ENCODE peak calls at places on chromosomes 7 and 10, in ten cellular contexts. P is SK-N-MC; E is mucosa of gallbladder; Q is activated CD4-positive, alpha-beta T cell treated with anti-CD3 and anti-CD28 coated beads for 48 hours; V is iPS-NIHi11; T is GM13977; H is dermis blood vessel endothelial cell; Y is gastrocnemius medialis; W is HT1080; J is stimulated activated CD4-positive, alpha-beta T cell treated with anti-CD3 and anti-CD28 coated beads, Interleukin-4, amount 100 ng/mL, for 48 hours. C is an unnamed sample.

GRCh38 chr7:104848386-104848990 is 165.5 kb upstream of the KMT2E start:
- DNase-seq in T (peak), V (peak), Q (peak), J (peak), P (no peak), Y (no peak), H (peak), W (peak), E (peak), C (peak)

GRCh38 chr7:140260338-140260737 is 83.6 kb upstream of the KDM7A start:
- DNase-seq in E (no peak), Y (no peak), T (no peak), P (no peak), Q (no peak), H (peak), V (no peak), J (no peak), W (no peak), C (no peak)

GRCh38 chr10:51108404-51108803 is 34.1 kb downstream of the PRKG1 start:
- DNase-seq in T (no peak), E (no peak), Q (no peak), Y (no peak), J (no peak), W (no peak), H (no peak), P (no peak), V (no peak), C (peak)

GRCh38 chr10:94002156-94002555 is 8.4 kb downstream of the PLCE1 start:
- DNase-seq in E (no peak), J (no peak), T (no peak), V (no peak), W (no peak), Q (no peak), H (no peak), P (no peak), Y (peak), C (no peak)

GRCh38 chr7:148963583-148964509 is 64.5 kb downstream of the PDIA4 start:
- DNase-seq in Q (no peak), W (no peak), P (no peak), Y (no peak), H (peak), V (no peak), J (no peak), T (no peak), E (no peak), C (peak)

GRCh38 chr7:92108821-92109220 is 25.5 kb downstream of the CYP51A1 start:
- DNase-seq in J (no peak), T (no peak), P (no peak), Y (no peak), Q (no peak), W (no peak), V (no peak), E (no peak), H (no peak), C (no peak)

GRCh38 chr7:22860784-22861482 is 38.3 kb upstream of the TOMM7 start:
- DNase-seq in Q (peak), T (no peak), E (no peak), V (peak), P (no peak), J (no peak), W (no peak), Y (no peak), H (peak), C (peak)

GRCh38 chr7:138746073-138746472 is 44.9 kb upstream of the SVOPL start:
- DNase-seq in H (no peak), V (no peak), E (no peak), T (no peak), W (no peak), P (no peak), Q (peak), Y (no peak), J (no peak), C (no peak)

GRCh38 chr7:157676001-157676400 is 339.2 kb downstream of the DNAJB6 start:
- DNase-seq in P (no peak), Y (no peak), J (no peak), V (no peak), E (no peak), W (no peak), T (no peak), Q (no peak), H (no peak), C (no peak)

GRCh38 chr10:28180654-28181053 is 122.2 kb downstream of the MPP7 start:
- DNase-seq in J (no peak), E (no peak), H (no peak), T (no peak), Y (no peak), Q (peak), V (no peak), P (no peak), W (no peak), C (peak)

GRCh38 chr10:49007128-49007527 is 67.5 kb upstream of the LRRC18 start:
- DNase-seq in V (no peak), Y (no peak), Q (no peak), P (no peak), E (no peak), J (no peak), H (no peak), W (no peak), T (no peak), C (no peak)

GRCh38 chr10:122089343-122090015 is 100.5 kb downstream of the TACC2 start:
- DNase-seq in V (no peak), T (no peak), J (no peak), H (no peak), Y (no peak), W (peak), E (no peak), Q (no peak), P (no peak), C (peak)